ENCODE peak calls at places on chromosomes 13 and 19, in five cellular contexts. Z is K562, K is breast epithelium, O is BJ, C is psoas muscle. Y is an unnamed sample.

GRCh38 chr19:7701049-7701653 is 780 bp downstream of the FCER2 start:
- DNase-seq in O (no peak), C (no peak), K (no peak), Z (no peak), Y (no peak)

GRCh38 chr19:588758-589692 is 656 bp upstream of the HCN2 start:
- DNase-seq in C (no peak), Z (no peak), K (no peak), O (no peak), Y (no peak)

GRCh38 chr13:77022341-77022740 is 4.6 kb downstream of the FBXL3 start:
- DNase-seq in O (no peak), C (no peak), K (no peak), Z (no peak), Y (no peak)

GRCh38 chr13:65653548-65654078 is 1576.5 kb downstream of the PCDH9 start:
- DNase-seq in Z (no peak), C (no peak), K (no peak), O (no peak), Y (no peak)

GRCh38 chr19:6947745-6948144 is 60.4 kb downstream of the ADGRE1 start:
- DNase-seq in Z (no peak), K (no peak), C (no peak), O (no peak), Y (no peak)

GRCh38 chr19:35141627-35142401 is 1.2 kb upstream of the FXYD7 start:
- DNase-seq in Z (no peak), K (no peak), C (peak), O (no peak), Y (no peak)

GRCh38 chr19:40348961-40349507 is 539 bp downstream of the PLD3 start:
- DNase-seq in Z (peak), C (no peak), K (peak), O (no peak), Y (no peak)

GRCh38 chr19:50719566-50719965 is at the start of gene SHANK1:
- DNase-seq in Z (peak), K (no peak), C (no peak), O (no peak), Y (no peak)

GRCh38 chr13:48783181-48783630 is 129.5 kb downstream of the CYSLTR2 start:
- DNase-seq in C (peak), O (peak), K (peak), Z (no peak), Y (no peak)

GRCh38 chr13:44362394-44363040 is 11.1 kb upstream of the SERP2 start:
- DNase-seq in C (no peak), Z (no peak), K (no peak), O (no peak), Y (no peak)

GRCh38 chr13:43516401-43516826 is 270.4 kb downstream of the ENOX1 start:
- DNase-seq in Z (no peak), K (no peak), O (peak), C (no peak), Y (no peak)

GRCh38 chr19:38990949-38991697 is 15.6 kb upstream of the FBXO17 start:
- DNase-seq in C (no peak), O (no peak), Z (no peak), K (no peak), Y (no peak)

GRCh38 chr19:24073807-24074206 is 13.2 kb upstream of the ZNF254 start:
- DNase-seq in C (no peak), O (no peak), Z (no peak), K (no peak), Y (no peak)

GRCh38 chr19:3691372-3691716 is 8.9 kb downstream of the PIP5K1C start:
- DNase-seq in C (no peak), K (no peak), Z (no peak), O (no peak), Y (no peak)

GRCh38 chr13:109140054-109140776 is 510.8 kb downstream of the MYO16 start:
- DNase-seq in Z (no peak), C (no peak), K (no peak), O (no peak), Y (no peak)

GRCh38 chr19:12695090-12695489 is 1.3 kb downstream of the FBXW9 start:
- DNase-seq in K (no peak), C (no peak), Z (no peak), O (no peak), Y (no peak)

GRCh38 chr13:49171358-49171757 is 48.8 kb upstream of the MLNR start:
- DNase-seq in K (no peak), C (no peak), O (no peak), Z (no peak), Y (no peak)

GRCh38 chr13:51832471-51833152 is 12.4 kb downstream of the TMEM272 start:
- DNase-seq in K (no peak), Z (no peak), O (no peak), C (no peak), Y (no peak)

GRCh38 chr19:6865849-6866248 is 21.5 kb upstream of the ADGRE1 start:
- DNase-seq in K (no peak), Z (no peak), O (no peak), C (no peak), Y (no peak)

GRCh38 chr19:47047272-47047930 is 1.0 kb downstream of the TMEM160 start:
- DNase-seq in C (no peak), Z (no peak), O (no peak), K (no peak), Y (no peak)

GRCh38 chr19:50820549-50821247 is 2.9 kb downstream of the KLK1 start:
- DNase-seq in K (no peak), O (no peak), C (peak), Z (peak), Y (no peak)

GRCh38 chr13:73585236-73585635 is 526.4 kb downstream of the KLF5 start:
- DNase-seq in Z (no peak), C (no peak), O (no peak), K (no peak), Y (no peak)

GRCh38 chr13:97600438-97601080 is 166.6 kb downstream of the RAP2A start:
- DNase-seq in Z (no peak), K (no peak), C (no peak), O (peak), Y (no peak)

GRCh38 chr19:39506944-39507714 is 7.8 kb upstream of the SELENOV start:
- DNase-seq in C (no peak), Z (peak), K (no peak), O (no peak), Y (peak)

GRCh38 chr13:20305587-20305986 is 73.5 kb upstream of the GJB6 start:
- DNase-seq in O (no peak), Z (no peak), C (no peak), K (no peak), Y (no peak)

GRCh38 chr19:8396563-8397203 is 6.5 kb downstream of the RAB11B start:
- DNase-seq in K (peak), O (no peak), Z (peak), C (peak), Y (peak)

GRCh38 chr19:13035820-13036365 is 40.6 kb downstream of the NFIX start:
- DNase-seq in O (no peak), C (no peak), K (no peak), Z (no peak), Y (no peak)

GRCh38 chr19:852136-853013 is at the start of gene ELANE:
- DNase-seq in K (no peak), Z (no peak), O (no peak), C (peak), Y (peak)

GRCh38 chr13:92074658-92075057 is 676.2 kb downstream of the GPC5 start:
- DNase-seq in C (no peak), O (no peak), Z (no peak), K (no peak), Y (no peak)

GRCh38 chr19:38417544-38418506 is 8.2 kb downstream of the RASGRP4 start:
- DNase-seq in O (no peak), K (no peak), C (peak), Z (peak), Y (no peak)

GRCh38 chr13:114056205-114057013 is 76.0 kb downstream of the RASA3 start:
- DNase-seq in O (no peak), Z (no peak), K (no peak), C (no peak), Y (no peak)

GRCh38 chr13:112776971-112777370 is 87.1 kb downstream of the ATP11A start:
- DNase-seq in C (no peak), O (no peak), K (no peak), Z (no peak), Y (no peak)

GRCh38 chr13:97224544-97225324 is 2.6 kb downstream of the MBNL2 start:
- DNase-seq in C (no peak), K (peak), O (no peak), Z (peak), Y (no peak)

GRCh38 chr13:85132986-85133385 is 666.2 kb downstream of the SLITRK6 start:
- DNase-seq in O (no peak), K (no peak), Z (no peak), C (no peak), Y (no peak)

GRCh38 chr19:35042954-35043604 is 1.6 kb downstream of the HPN start:
- DNase-seq in K (no peak), O (no peak), Z (no peak), C (no peak), Y (no peak)

GRCh38 chr13:66128692-66129269 is 1101.4 kb downstream of the PCDH9 start:
- DNase-seq in K (no peak), O (no peak), C (no peak), Z (no peak), Y (no peak)

GRCh38 chr19:13036366-13036976 is 41.2 kb downstream of the NFIX start:
- DNase-seq in O (no peak), Z (no peak), C (peak), K (peak), Y (no peak)

GRCh38 chr19:10736189-10736588 is 18.3 kb downstream of the DNM2 start:
- DNase-seq in O (no peak), K (no peak), C (no peak), Z (no peak), Y (no peak)

GRCh38 chr19:2266183-2266993 is 10.2 kb upstream of the JSRP1 start:
- DNase-seq in O (no peak), Z (peak), K (peak), C (peak), Y (no peak)

DNA sequence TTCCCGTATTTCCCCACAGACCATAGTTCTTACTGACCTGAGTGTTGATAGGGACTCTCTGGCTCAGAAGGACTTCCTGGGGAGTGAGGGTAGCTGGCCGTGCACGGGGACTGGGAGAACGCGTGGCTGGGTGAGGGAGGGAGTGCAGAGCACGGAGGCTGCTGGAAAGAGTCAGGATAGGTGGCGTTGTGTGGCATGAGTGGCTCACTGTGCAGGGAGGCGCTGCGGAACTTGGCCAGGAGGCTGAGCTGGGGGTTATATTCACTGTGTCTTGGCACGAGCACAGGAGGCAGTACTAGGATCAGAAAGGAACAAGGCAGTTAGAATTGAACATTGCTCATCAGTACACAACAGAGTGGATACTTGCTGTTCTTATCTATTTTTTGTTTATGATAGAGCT is 47.4 kb downstream of the SMAD9 start:
- DNase-seq in Z (no peak), K (no peak), C (no peak), O (no peak), Y (no peak)
- TF ChIP-seq CTCF in Z (no peak), K (no peak), C (no peak), O (no peak), Y (no peak)

DNA sequence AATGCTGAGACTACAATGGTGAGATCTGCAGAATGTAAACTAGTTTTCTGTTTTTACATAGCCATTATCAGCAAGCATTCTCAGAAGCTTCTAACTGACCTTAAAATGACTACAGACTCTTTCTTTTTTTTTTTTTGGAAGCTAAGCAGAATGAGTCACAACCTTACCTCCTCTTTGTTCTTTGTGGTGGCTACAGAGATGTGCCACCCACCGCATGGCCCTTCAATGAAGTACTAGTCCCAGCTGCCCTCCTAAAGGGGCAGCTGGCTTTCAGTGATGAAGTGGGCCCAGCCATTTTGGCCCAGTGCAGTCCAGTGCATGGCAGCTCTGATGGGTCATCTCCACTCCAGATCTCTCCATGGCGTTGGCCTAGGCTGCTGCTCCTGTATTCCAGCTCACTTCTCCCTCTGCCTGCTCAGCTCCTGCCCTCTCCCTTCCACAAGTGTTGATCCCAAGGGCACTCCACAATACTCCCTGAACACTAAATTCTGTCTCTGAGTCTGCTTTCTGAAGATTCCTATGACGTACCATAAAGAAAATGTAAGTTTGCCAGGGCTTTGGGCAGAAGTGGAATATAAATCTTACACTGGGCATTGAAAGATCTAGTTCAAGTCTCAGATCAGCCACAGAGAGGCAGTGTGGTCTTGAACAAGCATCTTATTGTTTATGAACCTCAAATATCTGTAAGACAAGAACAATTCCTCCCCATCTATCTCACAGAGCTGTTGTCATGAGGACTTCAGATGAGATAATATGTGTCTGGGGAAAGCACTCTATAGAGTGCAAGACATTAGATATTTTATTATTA is 85.6 kb downstream of the RXFP2 start:
- DNase-seq in O (no peak), K (no peak), Z (no peak), C (no peak), Y (no peak)
- TF ChIP-seq CTCF in O (peak), K (no peak), Z (no peak), C (peak), Y (peak)

DNA sequence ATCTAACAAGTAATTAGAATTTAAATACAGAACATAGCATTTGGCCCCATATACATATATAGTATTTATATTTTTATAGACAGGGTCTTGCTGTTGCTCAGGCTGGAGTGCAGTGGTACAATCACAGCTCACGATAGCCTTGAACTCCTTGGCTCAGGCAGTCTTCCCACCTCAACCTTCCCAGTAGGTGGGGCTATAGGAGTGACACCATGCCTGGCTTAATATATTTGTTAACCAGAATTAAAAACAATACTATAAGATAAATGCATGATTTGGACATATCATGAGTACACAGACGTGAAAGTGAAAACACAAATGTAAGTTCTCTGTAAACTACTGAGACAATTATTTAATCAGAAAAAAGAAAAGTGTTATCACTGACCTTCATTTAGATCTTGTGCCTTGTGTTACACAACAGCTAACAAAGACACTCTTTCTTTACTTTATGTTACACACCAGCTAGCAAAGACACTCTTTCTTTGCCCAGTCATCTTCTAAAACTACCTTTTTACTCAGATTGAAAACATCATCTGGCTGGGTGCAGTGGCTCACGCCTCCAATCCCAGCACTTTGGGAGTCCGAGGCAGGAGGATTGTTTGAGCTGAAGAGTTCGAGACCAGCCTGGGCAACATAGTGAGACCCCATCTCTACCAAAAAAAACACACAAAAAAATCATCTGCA is 22.6 kb downstream of the CARS2 start:
- DNase-seq in K (no peak), O (no peak), Z (no peak), C (no peak), Y (no peak)
- TF ChIP-seq CTCF in K (no peak), O (peak), Z (no peak), C (peak), Y (peak)

DNA sequence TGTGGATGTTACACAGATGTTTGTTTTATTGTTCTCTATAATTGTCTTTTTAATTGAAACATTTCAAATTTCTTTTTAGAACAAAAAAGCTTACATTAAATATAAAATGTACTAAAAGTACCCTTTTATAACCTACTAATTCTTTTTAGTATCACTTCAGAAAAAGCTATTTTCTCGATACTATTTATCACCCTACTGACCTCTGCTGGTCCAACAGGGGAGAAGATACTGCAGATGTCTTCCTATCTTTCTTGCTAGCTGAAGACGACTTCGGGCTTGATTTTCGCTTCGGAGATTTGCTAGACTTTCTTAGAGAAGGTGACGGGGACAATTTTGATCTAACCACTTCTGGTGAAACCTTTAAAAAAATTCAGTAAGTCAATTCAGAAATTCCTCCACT is 42.4 kb downstream of the ZC3H13 start:
- DNase-seq in C (no peak), K (no peak), O (no peak), Z (no peak), Y (no peak)
- TF ChIP-seq CTCF in C (peak), K (no peak), O (peak), Z (no peak), Y (peak)

GRCh38 chr13:29383476-29383875 is 212.0 kb downstream of the SLC7A1 start:
- DNase-seq in O (no peak), K (no peak), C (no peak), Z (no peak), Y (no peak)

GRCh38 chr13:29382021-29382420 is 213.5 kb downstream of the SLC7A1 start:
- DNase-seq in C (no peak), O (no peak), Z (no peak), K (no peak), Y (no peak)

GRCh38 chr13:29384466-29384865 is 211.0 kb downstream of the SLC7A1 start:
- DNase-seq in C (no peak), O (no peak), Z (no peak), K (no peak), Y (no peak)

DNA sequence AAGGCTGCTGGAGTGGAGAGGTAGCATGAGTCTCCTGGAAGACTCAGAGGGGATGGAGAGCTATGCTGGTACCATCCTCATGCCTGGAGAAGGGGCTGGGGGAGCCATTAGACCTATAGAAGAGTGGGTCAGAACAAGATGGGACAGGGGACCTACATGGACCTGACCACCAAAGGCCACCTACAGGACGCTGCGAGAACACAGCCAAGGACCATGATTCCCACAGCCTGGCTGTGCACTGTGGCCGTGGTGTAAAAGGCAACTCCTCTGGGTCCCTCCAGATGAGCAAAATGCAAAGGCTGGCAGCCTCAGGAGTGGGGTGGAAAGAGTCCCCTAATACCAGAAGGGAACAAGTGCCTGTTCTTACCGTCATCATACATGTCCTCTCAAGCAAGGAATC is 216.2 kb downstream of the SLC7A1 start:
- DNase-seq in O (no peak), C (no peak), K (no peak), Z (no peak), Y (no peak)
- TF ChIP-seq CTCF in O (no peak), C (no peak), K (no peak), Z (no peak), Y (no peak)

GRCh38 chr13:99028890-99029289 is 51.0 kb upstream of the DOCK9 start:
- DNase-seq in O (no peak), K (no peak), Z (peak), C (no peak), Y (no peak)
- TF ChIP-seq CTCF in O (peak), K (no peak), Z (peak), C (peak), Y (peak)

DNA sequence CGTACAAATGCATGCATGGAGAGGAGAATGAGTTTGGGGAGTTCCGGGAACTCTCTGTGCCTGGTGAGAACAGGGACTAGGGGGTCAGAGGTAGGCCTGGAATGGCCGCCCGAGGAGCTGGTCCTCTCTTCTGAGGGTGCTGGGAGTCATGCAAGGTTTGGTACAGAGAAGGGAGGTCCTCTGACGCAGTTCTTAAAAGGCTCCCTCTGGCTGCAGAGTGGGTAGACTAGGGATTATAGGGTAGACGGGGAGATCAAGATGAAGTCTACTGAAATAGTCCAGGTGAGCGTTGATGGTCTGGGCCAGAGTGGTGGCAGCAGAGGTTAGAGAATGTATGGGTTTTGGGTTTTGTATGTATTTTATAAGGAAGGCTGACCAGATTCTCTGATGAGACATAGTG is 796 bp downstream of the ZNF304 start:
- DNase-seq in Z (peak), K (no peak), C (no peak), O (no peak), Y (no peak)
- TF ChIP-seq CTCF in Z (no peak), K (no peak), C (no peak), O (no peak), Y (no peak)